ENCODE peak calls at places on chromosomes 12 and 14, in seven cellular contexts. V is hypothalamus; B is fibroblast of pulmonary artery; Q is effector memory CD8-positive, alpha-beta T cell; W is CD8-positive, alpha-beta memory T cell; R is left cardiac atrium; G is stimulated activated CD4-positive, alpha-beta T cell treated with anti-CD3 and anti-CD28 coated beads, Interleukin-2, amount 100 ng/mL, for 4 hours. T is an unnamed sample.
A peak's percentile ranks its signal among the peaks of the same experiment; 100 is the strongest.

GRCh38 chr14:95038521-95039250 is 118.6 kb downstream of the DICER1 start:
- DNase-seq in V (no peak), W (no peak), R (no peak), B (no peak), G (no peak), Q (no peak), T (no peak)

GRCh38 chr12:104177663-104178501 is 37.7 kb upstream of the TXNRD1 start:
- DNase-seq in V (no peak), G (no peak), Q (no peak), W (no peak), R (peak; percentile 80), B (peak; percentile 99), T (peak; percentile 76)

GRCh38 chr12:68899251-68899771 is 33.7 kb downstream of the CPM start:
- DNase-seq in W (no peak), R (peak; percentile 37), B (peak; percentile 74), V (no peak), G (no peak), Q (no peak), T (no peak)

GRCh38 chr14:67722293-67722692 is 20.6 kb downstream of the RDH12 start:
- DNase-seq in R (peak; percentile 68), Q (no peak), G (no peak), B (peak; percentile 58), W (no peak), V (no peak), T (no peak)

GRCh38 chr12:4214912-4215861 is 58.4 kb upstream of the CCND2 start:
- DNase-seq in W (no peak), R (peak; percentile 71), B (peak; percentile 21), V (no peak), Q (peak; percentile 31), G (no peak), T (no peak)

GRCh38 chr14:37167151-37168047 is 5.0 kb downstream of the SLC25A21 start:
- DNase-seq in V (no peak), Q (no peak), B (no peak), G (no peak), W (no peak), R (no peak), T (no peak)

GRCh38 chr12:16347391-16348298 is at the start of gene MGST1:
- DNase-seq in G (no peak), V (no peak), Q (no peak), B (peak; percentile 77), R (peak; percentile 75), W (no peak), T (no peak)

GRCh38 chr12:76020281-76020680 is 11.3 kb downstream of the PHLDA1 start:
- DNase-seq in R (no peak), B (peak; percentile 72), V (no peak), G (peak; percentile 16), W (peak; percentile 72), Q (peak; percentile 71), T (peak; percentile 94)

GRCh38 chr12:103884316-103884715 is 43.3 kb upstream of the NT5DC3 start:
- DNase-seq in Q (peak; percentile 9), R (no peak), G (peak; percentile 29), B (peak; percentile 80), V (no peak), W (no peak), T (no peak)

GRCh38 chr14:92573761-92574498 is 60.3 kb downstream of the RIN3 start:
- DNase-seq in B (no peak), R (no peak), V (no peak), Q (no peak), G (no peak), W (no peak), T (no peak)

GRCh38 chr14:94001501-94002396 is 4.6 kb downstream of the CCDC197 start:
- DNase-seq in W (peak; percentile 52), V (no peak), G (peak; percentile 45), B (peak; percentile 77), R (peak; percentile 57), Q (peak; percentile 57), T (peak; percentile 77)

T was measured in natural killer cell treated with Interleukin-12 subunit alpha and Interleukin-12 subunit beta and Interleukin-15 and Interleukin-18, amount 100 ng/mL, for 72 hours.